ENCODE peak calls at places on chromosomes 4 and X, in five cellular contexts. One of them, this sample, is unnamed.

GRCh38 chr4:14095881-14096280 is 468.4 kb upstream of the BOD1L1 start:
- DNase-seq in Calu3: no peak
- DNase-seq in mammary epithelial cell: no peak
- DNase-seq in body of pancreas: no peak
- DNase-seq in CD4-positive, alpha-beta T cell: no peak
- DNase-seq in this sample: no peak

GRCh38 chr4:118154643-118155042 is 120.4 kb downstream of the NDST3 start:
- DNase-seq in CD4-positive, alpha-beta T cell: no peak
- DNase-seq in body of pancreas: no peak
- DNase-seq in mammary epithelial cell: peak; percentile 20
- DNase-seq in Calu3: no peak
- DNase-seq in this sample: no peak

GRCh38 chr4:139281212-139281611 is 1.2 kb upstream of the MGARP start:
- DNase-seq in mammary epithelial cell: no peak
- DNase-seq in CD4-positive, alpha-beta T cell: no peak
- DNase-seq in body of pancreas: no peak
- DNase-seq in Calu3: peak; percentile 3
- DNase-seq in this sample: no peak

GRCh38 chr4:112514449-112515277 is 1.3 kb downstream of the NEUROG2 start:
- DNase-seq in mammary epithelial cell: no peak
- DNase-seq in body of pancreas: no peak
- DNase-seq in Calu3: no peak
- DNase-seq in CD4-positive, alpha-beta T cell: no peak
- DNase-seq in this sample: no peak

GRCh38 chrX:122087353-122087752 is 1039.9 kb downstream of the GLUD2 start:
- DNase-seq in CD4-positive, alpha-beta T cell: no peak
- DNase-seq in Calu3: no peak
- DNase-seq in mammary epithelial cell: no peak
- DNase-seq in body of pancreas: no peak
- DNase-seq in this sample: no peak

GRCh38 chrX:2495595-2495994 is 5.2 kb downstream of the DHRSX start:
- DNase-seq in Calu3: no peak
- DNase-seq in CD4-positive, alpha-beta T cell: no peak
- DNase-seq in body of pancreas: no peak
- DNase-seq in mammary epithelial cell: no peak
- DNase-seq in this sample: no peak

GRCh38 chr4:133147922-133148689 is 988 bp upstream of the PCDH10 start:
- DNase-seq in body of pancreas: no peak
- DNase-seq in mammary epithelial cell: no peak
- DNase-seq in CD4-positive, alpha-beta T cell: no peak
- DNase-seq in Calu3: no peak
- DNase-seq in this sample: no peak

GRCh38 chrX:9859711-9860555 is 73.7 kb downstream of the SHROOM2 start:
- DNase-seq in CD4-positive, alpha-beta T cell: no peak
- DNase-seq in body of pancreas: no peak
- DNase-seq in Calu3: no peak
- DNase-seq in mammary epithelial cell: no peak
- DNase-seq in this sample: no peak

GRCh38 chr4:60500860-60501259 is 699.3 kb upstream of the ADGRL3 start:
- DNase-seq in body of pancreas: no peak
- DNase-seq in Calu3: no peak
- DNase-seq in CD4-positive, alpha-beta T cell: no peak
- DNase-seq in mammary epithelial cell: no peak
- DNase-seq in this sample: no peak

GRCh38 chr4:81095411-81095810 is 64.9 kb downstream of the BMP3 start:
- DNase-seq in Calu3: no peak
- DNase-seq in CD4-positive, alpha-beta T cell: no peak
- DNase-seq in body of pancreas: no peak
- DNase-seq in mammary epithelial cell: peak; percentile 21
- DNase-seq in this sample: no peak

GRCh38 chr4:81093720-81094401 is 63.4 kb downstream of the BMP3 start:
- DNase-seq in mammary epithelial cell: no peak
- DNase-seq in body of pancreas: no peak
- DNase-seq in Calu3: no peak
- DNase-seq in CD4-positive, alpha-beta T cell: no peak
- DNase-seq in this sample: no peak

DNA sequence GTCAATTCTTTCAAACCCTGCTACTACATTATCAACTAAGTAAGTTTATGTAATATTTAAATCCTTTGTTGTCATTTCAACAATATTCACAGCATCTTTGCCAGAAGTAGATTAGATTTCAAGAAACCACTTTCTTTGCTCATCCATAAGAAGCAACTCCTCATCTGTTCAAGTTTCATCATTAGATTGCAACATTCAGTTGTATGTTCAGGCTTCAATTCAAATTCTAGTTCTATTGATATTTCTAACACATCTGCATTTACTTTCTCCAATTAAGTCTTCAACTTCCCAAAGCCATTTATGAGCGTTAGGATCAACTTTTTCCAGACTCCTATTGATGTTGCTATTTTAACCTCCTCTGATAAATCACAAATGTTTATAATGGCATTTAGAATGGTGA is 66.1 kb downstream of the BMP3 start:
- DNase-seq in body of pancreas: no peak
- DNase-seq in CD4-positive, alpha-beta T cell: no peak
- DNase-seq in Calu3: no peak
- DNase-seq in mammary epithelial cell: no peak
- DNase-seq in this sample: no peak
- TF ChIP-seq CTCF in body of pancreas: no peak
- TF ChIP-seq CTCF in CD4-positive, alpha-beta T cell: no peak
- TF ChIP-seq CTCF in Calu3: no peak
- TF ChIP-seq CTCF in mammary epithelial cell: no peak
- TF ChIP-seq CTCF in this sample: no peak

DNA sequence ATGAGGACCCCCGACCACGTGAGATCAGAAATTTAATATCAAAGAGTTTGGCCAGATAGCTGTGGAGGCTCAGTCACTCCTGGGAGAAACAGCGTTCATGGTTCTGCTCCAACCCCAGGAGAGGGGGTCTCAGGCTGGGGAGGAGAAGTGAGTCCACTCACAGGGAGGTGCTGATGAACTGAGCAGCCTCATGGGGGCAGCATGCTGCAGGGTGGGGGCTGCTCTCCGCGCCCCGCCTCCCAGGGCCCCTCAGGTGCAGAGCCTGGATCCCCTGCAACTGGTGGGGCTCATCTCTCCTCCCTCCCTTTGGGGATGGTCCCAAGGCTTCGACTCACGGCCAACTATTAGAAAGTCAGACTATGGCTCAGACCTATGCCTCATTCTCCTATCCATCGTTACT is 26.6 kb upstream of the C4orf50 start:
- DNase-seq in Calu3: no peak
- DNase-seq in body of pancreas: no peak
- DNase-seq in CD4-positive, alpha-beta T cell: no peak
- DNase-seq in mammary epithelial cell: no peak
- DNase-seq in this sample: no peak
- TF ChIP-seq CTCF in Calu3: no peak
- TF ChIP-seq CTCF in body of pancreas: no peak
- TF ChIP-seq CTCF in CD4-positive, alpha-beta T cell: no peak
- TF ChIP-seq CTCF in mammary epithelial cell: no peak
- TF ChIP-seq CTCF in this sample: no peak

DNA sequence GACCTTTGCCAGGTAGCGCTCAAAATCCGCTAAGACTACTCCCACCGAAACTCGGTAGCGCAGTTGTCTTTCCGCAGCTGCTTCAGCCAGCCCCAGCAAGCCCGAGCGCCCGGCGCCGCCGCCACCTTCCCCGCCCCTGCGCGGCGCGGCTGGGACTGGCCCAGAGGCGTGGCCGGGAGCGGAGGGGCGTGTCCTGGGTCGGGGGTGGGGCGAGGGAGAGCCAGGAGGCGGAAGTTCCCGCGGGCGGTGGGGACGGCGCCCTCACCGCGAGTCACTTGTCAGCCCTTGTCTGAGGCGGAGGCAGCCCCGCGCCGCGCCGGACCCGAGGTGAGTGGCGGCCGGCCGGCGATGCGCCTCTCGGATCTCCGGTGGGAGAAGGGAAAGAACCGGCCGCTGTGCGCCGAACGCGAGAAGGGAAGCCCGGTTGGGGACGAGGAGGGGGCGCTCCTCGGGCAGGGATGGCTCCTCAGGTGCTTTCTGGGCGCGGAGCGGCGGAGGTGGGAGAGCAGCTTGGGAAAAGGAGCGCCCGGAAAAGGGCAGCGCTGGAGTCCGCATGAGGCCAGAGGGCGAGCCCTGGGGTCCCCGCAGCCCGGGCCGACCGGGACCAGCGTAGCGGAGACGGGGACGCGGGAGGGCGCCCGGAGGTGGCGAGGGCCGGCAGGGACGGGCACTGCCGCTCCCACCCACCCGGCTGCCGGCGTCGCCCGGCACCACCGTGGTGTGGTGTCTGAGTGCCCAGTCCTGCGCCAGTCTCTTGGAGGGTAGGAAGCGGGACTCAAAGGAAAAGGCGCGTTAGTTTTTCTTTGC is at the start of gene PDLIM5:
- DNase-seq in Calu3: peak; percentile 88
- DNase-seq in body of pancreas: peak; percentile 92
- DNase-seq in CD4-positive, alpha-beta T cell: peak; percentile 78
- DNase-seq in mammary epithelial cell: peak; percentile 96
- DNase-seq in this sample: peak; percentile 84
- TF ChIP-seq CTCF in Calu3: no peak
- TF ChIP-seq CTCF in body of pancreas: no peak
- TF ChIP-seq CTCF in CD4-positive, alpha-beta T cell: no peak
- TF ChIP-seq CTCF in mammary epithelial cell: peak; percentile 2
- TF ChIP-seq CTCF in this sample: no peak

DNA sequence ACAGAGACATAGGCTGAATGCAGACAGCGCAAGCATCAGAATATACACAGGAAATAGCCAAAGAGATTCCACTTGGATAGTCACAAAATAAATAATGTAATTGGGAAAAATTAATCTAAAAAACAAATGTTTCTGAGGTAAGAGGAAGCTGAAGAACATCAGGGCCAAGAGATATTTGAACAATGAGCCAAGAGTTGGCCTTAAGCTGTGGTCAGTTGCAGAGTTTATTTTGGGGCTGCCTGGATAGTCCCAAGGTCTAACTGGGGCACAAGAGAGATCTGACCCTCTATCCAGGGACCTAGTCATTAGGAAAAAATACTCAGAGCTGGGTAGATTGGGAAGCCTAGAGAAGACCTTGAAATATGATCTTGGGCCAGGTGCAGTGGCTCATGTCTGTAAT is 31.3 kb upstream of the FGF16 start:
- DNase-seq in mammary epithelial cell: no peak
- DNase-seq in CD4-positive, alpha-beta T cell: no peak
- DNase-seq in Calu3: no peak
- DNase-seq in body of pancreas: no peak
- DNase-seq in this sample: no peak
- TF ChIP-seq CTCF in mammary epithelial cell: no peak
- TF ChIP-seq CTCF in CD4-positive, alpha-beta T cell: no peak
- TF ChIP-seq CTCF in Calu3: no peak
- TF ChIP-seq CTCF in body of pancreas: no peak
- TF ChIP-seq CTCF in this sample: no peak